ENCODE peak calls at places on chromosome 22, in six cellular contexts. K is HCT116, M is DND-41, J is PC-9, B is fibroblast of lung, I is transverse colon. S is an unnamed sample. For H3K4me1 and H3K9me3, the result is how much of the 10 kb centered on the place peaks cover.

GRCh38 chr22:44580756-44581435 is 82.9 kb upstream of the RTL6 start:
- DNase-seq in K (no peak), B (no peak), M (no peak), I (no peak), J (no peak), S (no peak)

GRCh38 chr22:32620992-32621391 is 146.4 kb downstream of the FBXO7 start:
- DNase-seq in B (no peak), I (no peak), K (no peak), J (no peak), M (no peak), S (no peak)

GRCh38 chr22:26711205-26711958 is 54.0 kb downstream of the MIAT start:
- DNase-seq in K (no peak), M (no peak), I (peak), B (no peak), J (no peak), S (no peak)

GRCh38 chr22:24857576-24857975 is 51.6 kb downstream of the SGSM1 start:
- DNase-seq in M (no peak), I (no peak), K (no peak), J (no peak), B (no peak), S (no peak)

GRCh38 chr22:28479912-28480311 is 199.7 kb downstream of the TTC28 start:
- DNase-seq in I (no peak), B (no peak), K (no peak), M (no peak), J (no peak), S (no peak)

GRCh38 chr22:38424525-38425080 is 30.4 kb downstream of the KCNJ4 start:
- DNase-seq in J (no peak), B (no peak), K (no peak), I (no peak), M (no peak), S (no peak)

GRCh38 chr22:50138036-50138435 is 32.5 kb upstream of the PANX2 start:
- DNase-seq in I (no peak), J (no peak), B (no peak), M (no peak), K (no peak), S (peak)

GRCh38 chr22:35524966-35525686 is 15.5 kb upstream of the RASD2 start:
- DNase-seq in J (no peak), M (no peak), K (no peak), I (no peak), B (no peak), S (no peak)

GRCh38 chr22:29129644-29130201 is 56.9 kb downstream of the KREMEN1 start:
- DNase-seq in I (no peak), M (no peak), K (no peak), B (no peak), J (no peak), S (peak)

GRCh38 chr22:38494498-38494897 is 11.6 kb downstream of the DDX17 start:
- DNase-seq in K (no peak), I (no peak), J (no peak), B (peak), M (no peak), S (no peak)

GRCh38 chr22:20524004-20524481 is 16.6 kb downstream of the MED15 start:
- DNase-seq in K (no peak), B (peak), I (no peak), J (no peak), M (peak), S (no peak)

GRCh38 chr22:45504703-45505341 is 2.1 kb downstream of the FBLN1 start:
- DNase-seq in J (no peak), M (no peak), B (peak), I (no peak), K (no peak), S (peak)

GRCh38 chr22:22207845-22208564 is 36.6 kb upstream of the VPREB1 start:
- DNase-seq in M (peak), J (peak), K (peak), I (peak), B (peak), S (peak)

GRCh38 chr22:40966683-40967082 is 15.5 kb downstream of the RBX1 start:
- DNase-seq in I (no peak), M (no peak), B (no peak), J (no peak), K (no peak), S (no peak)

GRCh38 chr22:46367707-46368191 is 32.2 kb downstream of the TRMU start:
- DNase-seq in B (peak), K (peak), I (peak), M (peak), J (peak), S (peak)

GRCh38 chr22:44648821-44649566 is 53.0 kb upstream of the PRR5 start:
- DNase-seq in J (no peak), I (peak), K (no peak), M (no peak), B (peak), S (no peak)

GRCh38 chr22:25749420-25750169 is 7.6 kb downstream of the MYO18B start:
- DNase-seq in I (no peak), K (no peak), B (peak), M (no peak), J (no peak), S (no peak)

GRCh38 chr22:44582016-44582415 is 84.0 kb upstream of the RTL6 start:
- DNase-seq in J (no peak), I (no peak), K (no peak), B (no peak), M (no peak), S (peak)

GRCh38 chr22:49930128-49930527 is 11.7 kb downstream of the CRELD2 start:
- DNase-seq in B (no peak), J (no peak), M (no peak), K (no peak), I (no peak), S (no peak)

GRCh38 chr22:28909375-28909774 is 26.0 kb downstream of the ZNRF3 start:
- DNase-seq in M (no peak), J (no peak), B (peak), K (no peak), I (no peak), S (no peak)

GRCh38 chr22:43393132-43393844 is 18.5 kb upstream of the MPPED1 start:
- DNase-seq in K (no peak), J (no peak), B (no peak), M (no peak), I (no peak), S (no peak)

GRCh38 chr22:49664371-49664881 is 163.2 kb downstream of the BRD1 start:
- DNase-seq in J (no peak), I (no peak), B (no peak), K (no peak), M (no peak), S (peak)

GRCh38 chr22:44331881-44332714 is 19.3 kb upstream of the SHISAL1 start:
- DNase-seq in M (no peak), B (peak), I (no peak), K (no peak), J (no peak), S (no peak)

GRCh38 chr22:38490915-38491314 is 15.2 kb downstream of the DDX17 start:
- DNase-seq in B (peak), J (peak), I (peak), K (no peak), M (no peak), S (no peak)

DNA sequence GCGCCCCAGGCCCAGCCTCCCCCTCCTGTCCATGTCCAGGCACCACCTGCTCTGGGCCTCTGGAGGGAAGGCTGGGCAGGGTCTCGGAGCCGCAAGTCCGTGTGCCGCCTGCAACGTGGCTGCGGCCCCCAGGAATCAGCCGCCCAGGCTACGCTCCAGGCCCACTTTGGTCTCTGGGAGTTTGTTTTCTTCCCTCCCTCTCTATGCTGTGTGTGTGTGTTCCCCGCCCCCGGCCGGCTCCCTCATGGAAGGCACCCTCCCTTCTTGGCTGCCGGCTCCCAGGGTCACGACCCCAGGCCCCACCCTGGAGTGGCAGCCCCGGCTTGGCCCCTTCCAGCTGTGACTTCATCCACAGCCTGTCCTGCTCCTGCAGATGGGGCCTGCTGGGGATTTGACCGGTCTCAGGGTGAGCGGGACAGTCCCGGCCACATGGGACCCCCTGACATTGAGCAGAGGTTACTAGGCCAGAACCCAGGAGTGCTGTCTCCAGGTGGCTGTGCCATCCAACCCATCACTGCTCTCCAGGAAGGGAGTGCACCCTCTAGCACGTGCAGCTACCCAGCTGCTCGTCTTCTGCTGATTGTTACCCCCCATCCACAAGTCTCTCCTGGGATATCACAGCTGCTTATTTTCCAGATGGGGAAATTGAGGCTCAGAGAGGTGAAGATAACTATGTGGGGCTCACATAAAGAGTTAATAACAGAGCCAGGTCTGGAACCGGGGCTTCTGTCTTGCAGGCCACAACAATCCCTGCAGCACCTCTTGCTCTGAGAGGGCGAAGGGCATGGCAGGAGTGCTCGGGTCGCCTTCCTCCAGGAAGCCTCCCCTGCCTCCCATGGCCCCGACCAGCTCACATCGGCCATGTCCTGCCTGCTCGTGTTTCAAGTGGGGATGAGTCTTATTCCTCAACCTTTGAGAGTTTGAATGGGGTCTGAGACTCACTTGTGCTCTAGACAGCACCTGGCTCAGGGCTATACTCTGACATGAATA is 2.8 kb upstream of the LIF start:
- DNase-seq in M (no peak), I (no peak), K (no peak), B (no peak), J (no peak), S (no peak)
- H3K4me1 ChIP-seq in M (half or more), I (under half), K (half or more), B (half or more), J (half or more), S (half or more)

GRCh38 chr22:48393041-48393370 is 1434.7 kb downstream of the BRD1 start:
- DNase-seq in M (no peak), K (no peak), I (no peak), J (no peak), B (no peak), S (no peak)
- H3K9me3 ChIP-seq in M (under half), K (under half), I (under half), J (under half), B (under half), S (under half)

GRCh38 chr22:36961626-36962025 is 48.2 kb downstream of the CSF2RB start:
- DNase-seq in M (no peak), I (no peak), K (no peak), B (no peak), J (no peak), S (no peak)
- H3K4me3 ChIP-seq in M (no peak), I (no peak), K (no peak), B (no peak), J (no peak), S (no peak)

GRCh38 chr22:17583151-17583550 is 19.9 kb downstream of the SLC25A18 start:
- DNase-seq in J (no peak), M (no peak), K (no peak), B (no peak), I (no peak), S (no peak)

GRCh38 chr22:17581631-17582030 is 18.3 kb downstream of the SLC25A18 start:
- DNase-seq in J (no peak), I (no peak), M (no peak), B (no peak), K (no peak), S (no peak)

GRCh38 chr22:17579535-17579981 is 16.3 kb downstream of the SLC25A18 start:
- DNase-seq in B (no peak), I (no peak), J (no peak), M (no peak), K (no peak), S (no peak)

GRCh38 chr22:17580461-17581031 is 17.2 kb downstream of the SLC25A18 start:
- DNase-seq in M (no peak), J (no peak), B (peak), K (no peak), I (no peak), S (no peak)

GRCh38 chr22:17581056-17581455 is 17.8 kb downstream of the SLC25A18 start:
- DNase-seq in M (no peak), J (no peak), I (no peak), K (no peak), B (no peak), S (no peak)
- H3K4me1 ChIP-seq in M (under half), J (under half), I (under half), K (under half), B (under half), S (under half)

GRCh38 chr22:47456031-47456430 is 693.6 kb downstream of the TBC1D22A start:
- DNase-seq in M (no peak), K (no peak), B (no peak), J (no peak), I (no peak), S (no peak)
- H3K9me3 ChIP-seq in M (under half), K (under half), B (under half), J (under half), I (under half), S (under half)